ENCODE peak calls at places on chromosomes 11 and 22, in eight cellular contexts. G is body of pancreas, W is progenitor cell of endocrine pancreas, B is HFF-Myc, A is lower lobe of right lung, H is transverse colon, P is RWPE1, R is H9. C is an unnamed sample.

GRCh38 chr11:45097721-45098493 is 48.5 kb upstream of the PRDM11 start:
- DNase-seq in G (peak), W (peak), B (no peak), A (no peak), H (peak), P (peak), R (peak), C (no peak)

GRCh38 chr22:22076361-22076760 is 93.8 kb upstream of the TOP3B start:
- DNase-seq in G (no peak), W (no peak), B (no peak), A (no peak), H (no peak), P (no peak), R (no peak), C (no peak)

GRCh38 chr22:41532908-41533825 is 11.1 kb downstream of the POLR3H start:
- DNase-seq in G (peak), W (peak), B (no peak), A (peak), H (peak), P (no peak), R (peak), C (no peak)

GRCh38 chr22:24433868-24434471 is 6.6 kb downstream of the ADORA2A start:
- DNase-seq in G (peak), W (no peak), B (no peak), A (no peak), H (peak), P (no peak), R (no peak), C (peak)

GRCh38 chr11:70498171-70498571 is 99.8 kb downstream of the CTTN start:
- DNase-seq in G (no peak), W (no peak), B (no peak), A (peak), H (no peak), P (no peak), R (no peak), C (peak)

GRCh38 chr11:45622283-45622682 is 43.1 kb downstream of the CHST1 start:
- DNase-seq in G (no peak), W (no peak), B (no peak), A (no peak), H (no peak), P (no peak), R (no peak), C (no peak)

GRCh38 chr22:23632178-23632577 is at the start of gene DRICH1:
- DNase-seq in G (no peak), W (no peak), B (no peak), A (no peak), H (no peak), P (no peak), R (no peak), C (no peak)

GRCh38 chr11:69479591-69480271 is 1.7 kb upstream of the LINC01488 start:
- DNase-seq in G (peak), W (no peak), B (no peak), A (peak), H (peak), P (peak), R (no peak), C (peak)

GRCh38 chr11:115496892-115497291 is 7.3 kb downstream of the CADM1 start:
- DNase-seq in G (no peak), W (no peak), B (no peak), A (no peak), H (no peak), P (no peak), R (no peak), C (no peak)

GRCh38 chr11:128130052-128130451 is 457.3 kb downstream of the ETS1 start:
- DNase-seq in G (no peak), W (no peak), B (no peak), A (no peak), H (no peak), P (no peak), R (no peak), C (no peak)

GRCh38 chr11:44608654-44609027 is 43.2 kb downstream of the CD82 start:
- DNase-seq in G (no peak), W (no peak), B (no peak), A (no peak), H (no peak), P (no peak), R (no peak), C (no peak)

GRCh38 chr11:46599340-46600067 is 5.7 kb upstream of the AMBRA1 start:
- DNase-seq in G (no peak), W (no peak), B (no peak), A (no peak), H (no peak), P (no peak), R (no peak), C (no peak)

GRCh38 chr22:44648085-44648820 is 53.8 kb upstream of the PRR5 start:
- DNase-seq in G (no peak), W (no peak), B (no peak), A (peak), H (no peak), P (no peak), R (peak), C (peak)

GRCh38 chr11:87719311-87720073 is 455.8 kb downstream of the RAB38 start:
- DNase-seq in G (no peak), W (no peak), B (no peak), A (no peak), H (no peak), P (no peak), R (no peak), C (no peak)

GRCh38 chr22:40855104-40855959 is 1.1 kb downstream of the ST13 start:
- DNase-seq in G (no peak), W (no peak), B (no peak), A (no peak), H (no peak), P (no peak), R (no peak), C (no peak)

GRCh38 chr22:49979587-49980264 is 19.2 kb downstream of the PIM3 start:
- DNase-seq in G (no peak), W (peak), B (no peak), A (peak), H (peak), P (no peak), R (peak), C (peak)

GRCh38 chr22:23106906-23107367 is 34.9 kb downstream of the RSPH14 start:
- DNase-seq in G (peak), W (no peak), B (no peak), A (no peak), H (no peak), P (no peak), R (no peak), C (no peak)

GRCh38 chr11:78310500-78310909 is 107.1 kb downstream of the GAB2 start:
- DNase-seq in G (peak), W (no peak), B (no peak), A (no peak), H (peak), P (no peak), R (no peak), C (no peak)

GRCh38 chr11:69055212-69055586 is 6.5 kb downstream of the TPCN2 start:
- DNase-seq in G (no peak), W (no peak), B (no peak), A (no peak), H (peak), P (no peak), R (no peak), C (no peak)

GRCh38 chr11:28910926-28911325 is 802.7 kb downstream of the METTL15 start:
- DNase-seq in G (no peak), W (no peak), B (no peak), A (no peak), H (no peak), P (no peak), R (no peak), C (no peak)

GRCh38 chr11:72930011-72930410 is 115.8 kb downstream of the ATG16L2 start:
- DNase-seq in G (peak), W (no peak), B (no peak), A (no peak), H (no peak), P (no peak), R (no peak), C (no peak)

GRCh38 chr11:3907590-3907989 is 52.1 kb downstream of the STIM1 start:
- DNase-seq in G (no peak), W (no peak), B (no peak), A (no peak), H (no peak), P (no peak), R (no peak), C (no peak)

GRCh38 chr22:44748524-44748923 is 3.9 kb upstream of the ARHGAP8 start:
- DNase-seq in G (no peak), W (no peak), B (no peak), A (no peak), H (no peak), P (no peak), R (no peak), C (no peak)

GRCh38 chr11:110818032-110818687 is 105.9 kb upstream of the ARHGAP20 start:
- DNase-seq in G (no peak), W (no peak), B (peak), A (no peak), H (no peak), P (peak), R (no peak), C (no peak)

GRCh38 chr22:44279059-44279340 is 33.8 kb downstream of the SHISAL1 start:
- DNase-seq in G (no peak), W (no peak), B (no peak), A (no peak), H (no peak), P (no peak), R (no peak), C (no peak)

GRCh38 chr11:8011981-8012444 is 24.9 kb downstream of the EIF3F start:
- DNase-seq in G (no peak), W (no peak), B (no peak), A (no peak), H (no peak), P (no peak), R (no peak), C (no peak)

GRCh38 chr22:33918676-33919590 is 1.3 kb downstream of the LARGE1 start:
- DNase-seq in G (no peak), W (no peak), B (no peak), A (no peak), H (no peak), P (no peak), R (no peak), C (no peak)

GRCh38 chr11:87819141-87819540 is 356.1 kb downstream of the RAB38 start:
- DNase-seq in G (no peak), W (no peak), B (no peak), A (no peak), H (no peak), P (no peak), R (no peak), C (no peak)

GRCh38 chr22:27240298-27240885 is 561.2 kb downstream of the MN1 start:
- DNase-seq in G (no peak), W (no peak), B (no peak), A (no peak), H (no peak), P (no peak), R (no peak), C (no peak)

GRCh38 chr22:27241430-27242110 is 560.0 kb downstream of the MN1 start:
- DNase-seq in G (peak), W (no peak), B (no peak), A (no peak), H (no peak), P (no peak), R (no peak), C (no peak)

GRCh38 chr22:27242917-27243589 is 558.5 kb downstream of the MN1 start:
- DNase-seq in G (peak), W (no peak), B (no peak), A (no peak), H (no peak), P (no peak), R (no peak), C (no peak)

GRCh38 chr22:27242474-27242873 is 559.1 kb downstream of the MN1 start:
- DNase-seq in G (no peak), W (no peak), B (no peak), A (no peak), H (no peak), P (no peak), R (no peak), C (no peak)

DNA sequence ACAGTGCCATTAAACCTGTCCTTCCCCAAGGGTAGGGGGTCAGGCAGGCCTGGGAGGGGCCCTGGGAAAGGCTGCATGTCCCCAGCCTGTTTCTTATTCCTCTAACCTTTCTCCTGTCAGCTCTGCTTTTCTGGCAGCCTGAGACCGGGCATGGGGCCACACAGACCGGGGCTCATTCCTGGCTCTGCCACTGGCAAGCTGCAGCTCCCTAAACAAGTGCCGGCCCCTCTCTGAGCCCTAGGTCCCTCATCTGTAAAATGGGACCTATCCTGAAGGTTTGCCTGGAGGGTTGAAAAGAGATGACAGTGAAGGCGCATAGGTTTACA is 559.5 kb downstream of the MN1 start:
- DNase-seq in G (no peak), W (no peak), B (no peak), A (no peak), H (no peak), P (no peak), R (no peak), C (no peak)
- TF ChIP-seq CTCF in G (no peak), W (no peak), B (no peak), A (no peak), H (no peak), P (no peak), R (no peak), C (no peak)

GRCh38 chr11:6612816-6613136 is 760 bp upstream of the TAF10 start:
- DNase-seq in G (no peak), W (no peak), B (no peak), A (no peak), H (peak), P (no peak), R (peak), C (no peak)
- TF ChIP-seq CTCF in G (no peak), W (peak), B (peak), A (peak), H (peak), P (no peak), R (peak), C (peak)

GRCh38 chr22:46407748-46408147 is 72.2 kb downstream of the TRMU start:
- DNase-seq in G (no peak), W (no peak), B (no peak), A (no peak), H (no peak), P (no peak), R (no peak), C (no peak)

GRCh38 chr22:46408568-46409506 is 73.3 kb downstream of the TRMU start:
- DNase-seq in G (no peak), W (no peak), B (no peak), A (no peak), H (no peak), P (no peak), R (no peak), C (no peak)

GRCh38 chr22:46406349-46406748 is 70.8 kb downstream of the TRMU start:
- DNase-seq in G (no peak), W (no peak), B (no peak), A (no peak), H (no peak), P (no peak), R (no peak), C (no peak)

GRCh38 chr22:46406791-46407190 is 71.3 kb downstream of the TRMU start:
- DNase-seq in G (no peak), W (no peak), B (no peak), A (no peak), H (no peak), P (no peak), R (no peak), C (no peak)

DNA sequence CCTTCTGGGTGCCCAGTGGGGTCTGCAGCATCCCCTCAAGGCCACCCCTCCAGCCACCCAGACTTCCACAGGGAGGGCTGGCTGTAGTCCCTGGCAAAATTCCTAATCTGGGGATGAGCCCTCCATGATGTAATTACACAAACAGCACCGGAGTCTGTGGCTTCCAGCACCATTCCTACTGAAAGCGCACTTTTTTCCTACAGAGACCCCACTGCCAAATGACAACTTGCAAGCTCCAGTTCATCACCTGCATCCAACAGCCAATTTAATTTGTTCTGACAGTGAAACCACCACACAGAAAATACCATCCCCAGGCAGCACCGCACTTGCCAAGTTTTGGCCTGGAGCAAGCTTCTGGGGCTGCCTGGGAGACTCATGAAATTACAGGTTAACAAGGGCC is 70.4 kb downstream of the TRMU start:
- DNase-seq in G (no peak), W (no peak), B (no peak), A (no peak), H (no peak), P (no peak), R (no peak), C (no peak)
- TF ChIP-seq CTCF in G (no peak), W (no peak), B (no peak), A (no peak), H (no peak), P (no peak), R (no peak), C (no peak)

GRCh38 chr11:1574256-1575242 is 2.5 kb upstream of the DUSP8 start:
- DNase-seq in G (peak), W (peak), B (no peak), A (no peak), H (peak), P (peak), R (peak), C (peak)
- TF ChIP-seq CTCF in G (peak), W (peak), B (peak), A (peak), H (peak), P (peak), R (peak), C (peak)

GRCh38 chr11:83671295-83671694 is 385.1 kb upstream of the CCDC90B start:
- DNase-seq in G (no peak), W (no peak), B (no peak), A (no peak), H (no peak), P (peak), R (no peak), C (no peak)
- TF ChIP-seq CTCF in G (no peak), W (no peak), B (no peak), A (no peak), H (no peak), P (no peak), R (no peak), C (no peak)

GRCh38 chr11:65170058-65170534 is at the start of gene SPDYC:
- DNase-seq in G (no peak), W (no peak), B (no peak), A (no peak), H (no peak), P (no peak), R (peak), C (no peak)

GRCh38 chr11:65169164-65169641 is 830 bp upstream of the SPDYC start:
- DNase-seq in G (no peak), W (no peak), B (no peak), A (no peak), H (no peak), P (no peak), R (no peak), C (no peak)

GRCh38 chr11:65166893-65167292 is 3.1 kb upstream of the SPDYC start:
- DNase-seq in G (no peak), W (no peak), B (no peak), A (no peak), H (no peak), P (no peak), R (no peak), C (no peak)

DNA sequence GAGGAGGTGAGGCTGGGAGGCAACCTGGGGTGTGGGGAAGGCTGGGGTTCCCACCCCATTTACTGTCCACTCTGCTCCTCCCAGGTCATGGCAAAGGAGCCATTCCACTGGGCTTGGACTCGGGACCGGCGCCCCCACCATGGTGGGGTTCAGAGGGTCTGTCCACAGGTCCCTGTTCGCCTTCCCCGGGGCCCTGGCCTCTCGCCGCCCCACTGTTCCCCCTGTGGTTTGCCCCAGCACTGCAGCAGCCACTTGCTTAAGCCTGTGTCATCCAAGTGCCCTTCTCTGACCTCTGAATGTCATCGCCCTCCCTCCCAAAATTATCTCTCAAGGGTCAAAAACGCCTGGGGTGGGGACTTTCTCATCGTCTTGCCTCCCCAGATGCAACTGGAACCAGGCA is 2.6 kb downstream of the SPDYC start:
- DNase-seq in G (no peak), W (no peak), B (no peak), A (no peak), H (no peak), P (no peak), R (no peak), C (no peak)
- TF ChIP-seq CTCF in G (no peak), W (no peak), B (no peak), A (no peak), H (no peak), P (no peak), R (peak), C (no peak)

DNA sequence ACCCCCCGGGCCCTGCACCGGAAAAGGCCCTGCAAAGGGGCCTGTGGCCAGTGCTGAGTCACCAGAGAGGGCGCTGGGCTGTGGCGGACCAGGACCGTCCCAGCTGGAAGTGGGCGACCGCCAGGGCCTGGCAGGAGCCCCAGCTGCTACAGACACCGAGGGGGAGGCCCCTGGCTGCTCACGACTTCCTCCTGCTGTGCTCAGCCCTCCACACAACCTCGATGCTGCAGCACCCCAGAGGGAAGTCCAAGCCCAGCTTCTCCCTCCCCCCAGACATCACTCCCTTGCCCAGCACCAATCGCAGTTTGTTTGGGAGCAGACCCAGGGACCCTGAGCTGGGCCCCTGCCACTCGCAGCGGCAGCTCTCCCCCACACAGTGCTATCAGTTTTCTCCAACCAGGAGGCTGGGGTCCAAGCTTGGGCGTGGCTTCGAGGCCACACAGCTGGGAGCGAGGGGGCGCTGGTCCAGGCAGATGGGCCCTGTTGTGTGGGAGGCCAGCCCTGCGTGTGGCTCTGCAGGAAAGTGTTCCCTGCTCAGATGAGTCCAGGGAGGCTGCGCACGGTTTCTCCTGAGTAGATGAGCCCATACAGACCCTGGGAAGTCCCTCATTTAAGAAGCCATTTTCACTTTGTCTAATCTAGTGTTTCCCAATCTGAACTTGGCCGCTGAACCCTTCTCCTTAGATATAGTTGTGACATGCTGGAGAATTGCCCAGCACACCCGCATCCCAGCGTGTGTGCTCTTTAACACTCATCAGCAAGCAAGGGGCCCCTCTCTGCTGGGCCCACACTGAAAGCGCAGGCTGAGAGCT is 5.6 kb upstream of the SH3BP1 start:
- DNase-seq in G (peak), W (peak), B (peak), A (peak), H (peak), P (no peak), R (peak), C (no peak)
- TF ChIP-seq CTCF in G (no peak), W (peak), B (peak), A (peak), H (no peak), P (no peak), R (no peak), C (peak)

GRCh38 chr11:23554002-23554401 is 693.7 kb upstream of the CCDC179 start:
- DNase-seq in G (no peak), W (no peak), B (no peak), A (no peak), H (no peak), P (no peak), R (no peak), C (no peak)
- TF ChIP-seq CTCF in G (no peak), W (no peak), B (no peak), A (no peak), H (no peak), P (no peak), R (peak), C (peak)

C was measured in chondrocyte.